ENCODE peak calls at places on chromosome 21, in four cellular contexts. K, R, J and N are unnamed samples.

GRCh38 chr21:38303300-38303699 is 46.5 kb downstream of the KCNJ15 start:
- DNase-seq in K (peak; percentile 91), R (no peak), J (no peak), N (no peak)

GRCh38 chr21:18368193-18368592 is 35.4 kb downstream of the TMPRSS15 start:
- DNase-seq in K (no peak), R (peak; percentile 4), J (no peak), N (no peak)

GRCh38 chr21:39313042-39313456 is 383 bp downstream of the BRWD1 start:
- DNase-seq in K (peak; percentile 7), R (no peak), J (peak; percentile 35), N (no peak)

GRCh38 chr21:14366998-14367397 is 15.9 kb downstream of the HSPA13 start:
- DNase-seq in K (no peak), R (peak; percentile 11), J (no peak), N (no peak)

GRCh38 chr21:38533887-38534286 is 35.6 kb upstream of the ERG start:
- DNase-seq in K (peak; percentile 3), R (no peak), J (no peak), N (no peak)

GRCh38 chr21:22585558-22585957 is 1587.3 kb downstream of the NCAM2 start:
- DNase-seq in K (no peak), R (peak; percentile 46), J (no peak), N (no peak)

GRCh38 chr21:34933609-34934345 is 115.3 kb downstream of the RUNX1 start:
- DNase-seq in K (no peak), R (no peak), J (no peak), N (no peak)

GRCh38 chr21:34822957-34823356 is 154.2 kb downstream of the CLIC6 start:
- DNase-seq in K (no peak), R (peak; percentile 35), J (no peak), N (no peak)

GRCh38 chr21:28827422-28827821 is 165.3 kb downstream of the LTN1 start:
- DNase-seq in K (no peak), R (peak; percentile 25), J (no peak), N (no peak)

GRCh38 chr21:23858878-23859277 is 1748.4 kb downstream of the MRPL39 start:
- DNase-seq in K (no peak), R (no peak), J (no peak), N (no peak)

GRCh38 chr21:35044770-35045538 is 4.1 kb downstream of the RUNX1 start:
- DNase-seq in K (no peak), R (no peak), J (no peak), N (no peak)

GRCh38 chr21:39014751-39015150 is 168.5 kb downstream of the PSMG1 start:
- DNase-seq in K (peak; percentile 96), R (peak; percentile 83), J (no peak), N (peak; percentile 91)

GRCh38 chr21:34074283-34075098 is 1.1 kb downstream of the MRPS6 start:
- DNase-seq in K (no peak), R (no peak), J (no peak), N (no peak)

GRCh38 chr21:39114871-39115658 is 68.2 kb downstream of the PSMG1 start:
- DNase-seq in K (peak; percentile 85), R (no peak), J (no peak), N (no peak)

GRCh38 chr21:38910390-38911008 is 104.8 kb downstream of the ETS2 start:
- DNase-seq in K (no peak), R (no peak), J (no peak), N (no peak)

GRCh38 chr21:42563261-42564045 is 49.8 kb downstream of the SLC37A1 start:
- DNase-seq in K (no peak), R (peak; percentile 79), J (peak; percentile 23), N (no peak)

GRCh38 chr21:42562258-42562657 is 48.6 kb downstream of the SLC37A1 start:
- DNase-seq in K (no peak), R (no peak), J (no peak), N (no peak)

GRCh38 chr21:42560517-42561179 is 47.0 kb downstream of the SLC37A1 start:
- DNase-seq in K (no peak), R (no peak), J (no peak), N (no peak)

GRCh38 chr21:42562816-42563215 is 49.2 kb downstream of the SLC37A1 start:
- DNase-seq in K (no peak), R (no peak), J (no peak), N (no peak)

DNA sequence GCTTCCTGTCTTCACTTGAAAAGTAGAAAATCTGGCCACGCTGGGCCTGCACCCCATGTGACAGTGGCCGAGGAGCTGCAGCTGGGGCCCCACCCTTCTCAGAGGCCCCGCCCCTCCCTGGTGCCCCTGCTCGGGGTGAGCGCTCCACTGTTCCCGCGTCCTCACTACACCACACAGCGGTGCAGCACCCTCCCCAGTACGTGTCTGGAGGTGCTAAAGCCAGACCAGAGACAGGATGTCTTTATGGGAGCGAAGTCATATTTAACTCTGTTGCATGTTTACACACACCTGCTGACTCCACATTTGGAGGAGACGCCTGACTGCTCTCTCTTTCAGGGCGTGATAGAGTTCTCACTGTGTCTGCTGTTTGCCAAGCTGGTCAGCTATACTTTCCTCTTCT is 48.1 kb downstream of the SLC37A1 start:
- DNase-seq in K (no peak), R (no peak), J (no peak), N (no peak)
- TF ChIP-seq CTCF in K (no peak), R (no peak), J (no peak), N (no peak)

DNA sequence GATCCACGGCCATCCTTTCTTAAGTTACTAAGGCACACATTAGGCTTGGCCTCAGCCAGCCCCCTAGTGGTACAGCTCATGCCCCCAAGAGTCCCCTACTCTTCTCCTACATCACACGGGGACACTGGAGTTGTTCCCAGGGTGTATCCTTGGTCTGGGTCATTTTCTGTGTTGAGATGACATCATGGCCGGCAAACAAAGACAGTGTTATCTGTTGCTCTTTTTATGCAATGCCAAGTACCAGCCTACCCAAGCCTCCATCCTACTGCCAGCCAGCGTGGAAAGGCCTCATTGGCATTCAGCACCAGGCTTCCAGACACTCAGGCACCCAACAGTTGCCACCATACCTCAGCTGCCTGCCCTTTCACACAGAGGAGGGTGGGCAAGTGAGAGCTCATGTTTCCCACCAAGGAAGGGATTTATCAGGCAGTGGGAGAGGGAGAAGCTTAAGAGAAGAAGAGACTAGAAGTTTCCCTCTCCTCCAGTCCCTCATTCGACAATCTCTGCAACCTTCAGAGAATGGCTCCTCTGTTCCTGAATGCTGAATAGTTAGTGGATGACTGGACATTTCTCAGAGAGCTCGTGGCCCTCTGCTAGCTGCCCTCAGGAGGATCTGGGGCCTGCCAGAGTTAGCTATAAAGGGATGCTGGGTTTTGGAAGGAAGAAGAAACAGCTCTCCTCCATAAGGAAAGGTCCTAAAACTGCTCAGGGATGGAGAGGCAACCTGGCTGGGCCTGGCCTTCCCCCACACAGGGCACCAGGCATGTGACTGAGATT is 17.7 kb downstream of the CBR1 start:
- DNase-seq in K (no peak), R (no peak), J (no peak), N (no peak)
- TF ChIP-seq CTCF in K (peak; percentile 10), R (peak; percentile 6), J (no peak), N (no peak)

GRCh38 chr21:44950351-44950750 is 10.5 kb downstream of the SLX9 start:
- DNase-seq in K (no peak), R (no peak), J (no peak), N (no peak)

GRCh38 chr21:44948426-44949120 is 8.7 kb downstream of the SLX9 start:
- DNase-seq in K (no peak), R (no peak), J (no peak), N (no peak)

GRCh38 chr21:44951186-44951915 is 11.5 kb downstream of the SLX9 start:
- DNase-seq in K (no peak), R (no peak), J (no peak), N (no peak)

GRCh38 chr21:44949161-44950015 is 9.6 kb downstream of the SLX9 start:
- DNase-seq in K (peak; percentile 79), R (peak; percentile 60), J (peak; percentile 91), N (no peak)

DNA sequence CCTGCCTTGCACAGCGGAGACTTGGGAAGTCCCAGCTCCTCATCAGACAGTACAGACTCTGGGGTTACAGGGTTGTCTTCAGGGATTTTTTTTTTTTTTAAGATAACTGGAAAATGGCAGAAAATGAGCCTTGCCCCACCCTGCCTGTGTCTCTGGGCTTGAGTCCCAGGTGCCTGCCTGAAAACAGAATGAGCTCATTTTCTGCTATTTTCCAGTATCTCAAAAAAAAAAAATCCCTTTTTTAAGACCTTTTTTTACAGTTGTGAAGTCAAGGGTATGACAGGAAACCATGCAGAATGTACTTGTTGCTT is 10.1 kb downstream of the SLX9 start:
- DNase-seq in K (no peak), R (no peak), J (no peak), N (no peak)
- TF ChIP-seq CTCF in K (no peak), R (no peak), J (no peak), N (no peak)

GRCh38 chr21:36147891-36148290 is 8.7 kb upstream of the DOP1B start:
- DNase-seq in K (no peak), R (no peak), J (no peak), N (no peak)
- TF ChIP-seq CTCF in K (no peak), R (no peak), J (no peak), N (no peak)

DNA sequence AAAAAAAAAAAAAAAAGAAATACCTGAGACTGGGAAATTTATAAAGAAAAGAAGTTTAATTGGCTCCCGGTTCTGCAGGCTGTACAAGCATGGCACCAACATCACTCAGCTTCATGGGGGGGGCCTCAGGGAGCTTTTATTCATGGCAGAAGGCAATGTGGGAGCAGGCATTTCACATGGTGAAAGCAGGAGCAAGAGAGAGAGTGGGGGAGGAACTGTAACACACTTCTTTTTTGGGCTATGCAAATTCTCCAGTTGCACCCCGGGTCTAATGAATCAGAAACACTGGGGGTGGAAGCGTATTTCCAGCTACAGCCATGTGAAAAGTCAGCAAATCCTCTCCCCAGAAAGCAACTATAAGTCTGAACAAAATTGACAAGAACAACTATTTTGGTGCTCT is 11.8 kb upstream of the SOD1 start:
- DNase-seq in K (no peak), R (no peak), J (no peak), N (no peak)
- TF ChIP-seq CTCF in K (no peak), R (no peak), J (no peak), N (no peak)

GRCh38 chr21:25036775-25037174 is 570.5 kb downstream of the MRPL39 start:
- DNase-seq in K (no peak), R (no peak), J (no peak), N (no peak)

GRCh38 chr21:25039461-25040380 is 567.6 kb downstream of the MRPL39 start:
- DNase-seq in K (no peak), R (peak; percentile 49), J (no peak), N (no peak)
- TF ChIP-seq CTCF in K (no peak), R (peak; percentile 32), J (no peak), N (no peak)

GRCh38 chr21:33019885-33020557 is 5.7 kb upstream of the OLIG2 start:
- DNase-seq in K (no peak), R (no peak), J (no peak), N (no peak)
- TF ChIP-seq CTCF in K (no peak), R (no peak), J (no peak), N (no peak)

GRCh38 chr21:46285761-46286667 is at the start of gene YBEY:
- DNase-seq in K (peak; percentile 94), R (peak; percentile 92), J (peak; percentile 89), N (peak; percentile 70)
- TF ChIP-seq CTCF in K (peak; percentile 44), R (no peak), J (no peak), N (peak; percentile 38)

DNA sequence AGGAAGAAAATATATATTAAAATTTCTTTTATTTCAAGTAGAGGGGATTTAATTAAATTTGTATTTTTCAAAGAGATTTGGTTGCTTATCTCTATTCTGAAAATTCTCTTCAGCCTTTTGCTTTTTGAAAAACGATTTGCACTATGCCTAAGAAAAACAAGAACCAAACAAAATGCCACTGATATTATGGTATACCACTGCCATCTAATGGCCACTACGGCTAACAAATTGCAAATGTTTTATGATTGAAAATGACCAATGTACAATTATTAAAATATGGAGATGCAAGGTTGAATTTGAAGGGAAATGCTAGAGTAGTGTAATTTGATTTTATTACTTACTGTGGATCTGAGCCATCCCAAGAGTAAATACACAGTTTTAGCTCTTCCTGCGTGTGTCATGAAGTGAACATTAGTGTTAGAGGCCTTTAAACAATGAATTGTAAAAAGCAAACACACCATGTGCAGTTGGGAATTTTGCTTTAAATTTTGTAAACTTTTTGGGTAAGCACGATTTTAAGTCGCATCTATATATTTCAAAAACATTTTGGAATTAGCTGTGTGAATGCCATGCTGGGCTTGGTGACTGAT is 137.4 kb upstream of the USP25 start:
- DNase-seq in K (peak; percentile 69), R (peak; percentile 51), J (no peak), N (no peak)
- TF ChIP-seq CTCF in K (peak; percentile 57), R (peak; percentile 30), J (no peak), N (peak; percentile 57)